ENCODE peak calls at places on chromosomes 3 and 15, in four cellular contexts. X is cardiac fibroblast, C is OCI-LY7, R is right lobe of liver. L is an unnamed sample.

GRCh38 chr15:69820819-69821218 is 276.9 kb downstream of the TLE3 start:
- DNase-seq in X (no peak), C (no peak), R (no peak), L (no peak)

GRCh38 chr3:46935989-46936620 is 40.4 kb downstream of the CCDC12 start:
- DNase-seq in X (no peak), C (no peak), R (no peak), L (no peak)

GRCh38 chr3:149368201-149368849 is 9.1 kb downstream of the TM4SF1 start:
- DNase-seq in X (peak; percentile 64), C (no peak), R (no peak), L (no peak)

GRCh38 chr15:31554261-31554660 is 227.6 kb downstream of the KLF13 start:
- DNase-seq in X (peak; percentile 91), C (no peak), R (no peak), L (peak; percentile 84)

GRCh38 chr3:51974277-51974962 is 444 bp upstream of the ABHD14A start:
- DNase-seq in X (no peak), C (no peak), R (peak; percentile 88), L (no peak)

GRCh38 chr3:124396397-124396796 is 333.9 kb upstream of the UMPS start:
- DNase-seq in X (no peak), C (no peak), R (no peak), L (no peak)

GRCh38 chr15:48332642-48333034 is 1.4 kb downstream of the DUT start:
- DNase-seq in X (no peak), C (peak; percentile 39), R (no peak), L (no peak)

GRCh38 chr3:112672716-112673506 is 32.0 kb upstream of the CCDC80 start:
- DNase-seq in X (no peak), C (no peak), R (no peak), L (no peak)

GRCh38 chr3:87225659-87226058 is 1.4 kb upstream of the CHMP2B start:
- DNase-seq in X (peak; percentile 11), C (no peak), R (no peak), L (no peak)

GRCh38 chr3:37058117-37058516 is 64.8 kb downstream of the MLH1 start:
- DNase-seq in X (no peak), C (no peak), R (no peak), L (no peak)

GRCh38 chr3:123143669-123144411 is 57.9 kb upstream of the SEC22A start:
- DNase-seq in X (no peak), C (no peak), R (peak; percentile 73), L (no peak)

GRCh38 chr15:66142341-66142740 is 111.2 kb downstream of the MEGF11 start:
- DNase-seq in X (no peak), C (no peak), R (no peak), L (no peak)

GRCh38 chr15:85753791-85754452 is 40.8 kb downstream of the KLHL25 start:
- DNase-seq in X (no peak), C (no peak), R (peak; percentile 37), L (no peak)
- TF ChIP-seq CTCF in X (no peak), C (no peak), R (no peak), L (no peak)

GRCh38 chr3:12830785-12831581 is 10.4 kb downstream of the RPL32 start:
- DNase-seq in X (no peak), C (no peak), R (no peak), L (peak; percentile 21)
- TF ChIP-seq CTCF in X (peak; percentile 14), C (peak; percentile 56), R (no peak), L (peak; percentile 13)

GRCh38 chr3:128736598-128736997 is 10.6 kb downstream of the RAB7A start:
- DNase-seq in X (peak; percentile 18), C (no peak), R (no peak), L (peak; percentile 30)
- TF ChIP-seq CTCF in X (no peak), C (no peak), R (no peak), L (no peak)

DNA sequence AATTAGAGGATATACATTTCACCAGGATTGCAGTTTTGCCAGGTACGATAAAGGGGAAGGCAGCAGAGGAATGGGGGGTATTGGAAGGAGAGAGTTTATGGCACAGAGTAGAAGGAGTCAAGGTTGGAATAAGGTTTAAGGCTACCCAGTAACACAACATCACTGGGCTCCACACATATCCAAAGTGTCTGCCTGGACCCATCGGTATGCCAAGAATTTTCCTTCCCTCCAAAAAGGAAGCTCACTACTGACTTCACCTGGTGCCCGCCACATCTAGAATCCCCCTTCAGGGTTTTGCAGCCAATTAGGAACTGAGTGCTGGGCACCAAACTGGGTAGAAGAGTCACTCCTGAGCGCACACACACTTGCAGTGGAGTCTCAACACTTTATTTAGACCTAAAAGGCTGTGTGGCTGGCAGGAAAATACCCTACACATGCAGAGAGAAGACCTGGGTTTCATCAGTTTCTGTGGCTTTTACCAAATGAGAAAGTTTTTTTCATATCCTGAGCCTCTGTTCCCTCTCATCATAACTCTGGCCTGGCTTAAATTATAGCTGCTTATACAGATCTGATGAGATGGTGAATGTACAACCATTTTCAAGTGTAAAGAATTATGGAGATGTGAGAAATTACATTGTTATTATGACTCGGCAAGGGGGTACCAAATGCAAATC is 190.8 kb upstream of the LPP start:
- DNase-seq in X (no peak), C (peak; percentile 87), R (no peak), L (no peak)
- TF ChIP-seq CTCF in X (no peak), C (no peak), R (no peak), L (no peak)

DNA sequence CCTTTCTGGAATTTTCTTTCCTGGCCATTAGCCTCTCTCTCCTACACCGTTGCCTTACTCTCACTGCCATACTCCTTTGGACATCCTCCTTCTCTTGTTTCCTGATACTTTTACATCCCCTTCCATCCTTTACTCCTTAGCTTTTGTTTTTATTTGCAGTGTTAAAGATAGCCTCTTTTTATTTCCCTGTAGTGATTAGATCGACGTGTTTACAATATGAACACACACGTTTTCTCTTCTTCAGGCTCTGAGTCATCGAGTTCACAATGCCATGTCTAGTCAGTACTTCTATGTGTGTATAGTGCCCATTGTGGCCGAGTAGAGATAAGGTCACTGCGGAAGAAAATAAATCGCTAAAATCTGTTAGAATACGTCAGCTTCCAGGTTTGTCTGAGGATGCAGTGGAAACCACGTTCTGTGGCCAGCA is 208.5 kb downstream of the LPP start:
- DNase-seq in X (peak; percentile 74), C (no peak), R (no peak), L (peak; percentile 74)
- TF ChIP-seq CTCF in X (peak; percentile 34), C (no peak), R (no peak), L (no peak)

GRCh38 chr3:61975936-61976335 is 397.4 kb downstream of the FEZF2 start:
- DNase-seq in X (no peak), C (no peak), R (no peak), L (no peak)
- TF ChIP-seq CTCF in X (no peak), C (no peak), R (no peak), L (no peak)

DNA sequence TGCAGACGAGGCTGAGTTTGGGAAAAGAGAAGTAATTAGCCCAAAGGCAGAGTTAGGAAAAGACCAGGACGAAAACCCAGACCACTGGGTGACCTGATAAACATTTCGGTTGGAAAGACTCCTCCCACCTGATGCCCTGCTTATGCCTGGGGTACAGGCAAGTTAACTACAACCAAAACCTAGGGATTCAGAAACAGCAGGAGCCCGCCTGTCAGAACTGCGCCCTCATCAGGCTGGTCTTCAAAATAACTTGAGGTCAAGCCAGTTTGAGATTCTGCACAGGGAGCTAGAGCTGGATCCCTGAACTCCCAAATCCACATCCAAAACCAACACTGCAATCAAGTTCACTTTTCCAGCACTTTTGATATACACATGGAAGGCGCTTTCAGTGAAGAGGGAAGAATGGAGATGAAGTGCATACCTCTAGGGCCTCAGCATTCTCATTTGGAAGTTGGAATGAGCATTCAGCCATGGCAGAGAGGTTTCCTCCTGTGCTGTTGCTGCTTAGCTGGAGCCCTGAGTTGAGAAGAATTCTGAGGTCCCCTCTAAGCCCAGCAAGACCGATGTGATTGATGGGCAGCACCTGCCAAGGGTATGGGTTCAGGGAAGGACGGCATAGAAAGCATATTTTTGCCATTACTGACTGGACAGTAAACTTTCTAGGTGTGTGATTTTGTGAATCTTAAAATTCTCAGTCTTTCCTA is 11.6 kb downstream of the TSEN2 start:
- DNase-seq in X (no peak), C (no peak), R (no peak), L (no peak)
- TF ChIP-seq CTCF in X (no peak), C (peak; percentile 65), R (no peak), L (no peak)

GRCh38 chr3:32684029-32684799 is 774 bp upstream of the CNOT10 start:
- DNase-seq in X (peak; percentile 8), C (no peak), R (no peak), L (no peak)

GRCh38 chr3:32681811-32682210 is 3.2 kb upstream of the CNOT10 start:
- DNase-seq in X (no peak), C (no peak), R (no peak), L (no peak)

GRCh38 chr3:32684800-32685603 is at the start of gene CNOT10:
- DNase-seq in X (peak; percentile 95), C (peak; percentile 98), R (peak; percentile 97), L (peak; percentile 93)

GRCh38 chr3:32686713-32687112 is 1.7 kb downstream of the CNOT10 start:
- DNase-seq in X (no peak), C (no peak), R (no peak), L (no peak)

DNA sequence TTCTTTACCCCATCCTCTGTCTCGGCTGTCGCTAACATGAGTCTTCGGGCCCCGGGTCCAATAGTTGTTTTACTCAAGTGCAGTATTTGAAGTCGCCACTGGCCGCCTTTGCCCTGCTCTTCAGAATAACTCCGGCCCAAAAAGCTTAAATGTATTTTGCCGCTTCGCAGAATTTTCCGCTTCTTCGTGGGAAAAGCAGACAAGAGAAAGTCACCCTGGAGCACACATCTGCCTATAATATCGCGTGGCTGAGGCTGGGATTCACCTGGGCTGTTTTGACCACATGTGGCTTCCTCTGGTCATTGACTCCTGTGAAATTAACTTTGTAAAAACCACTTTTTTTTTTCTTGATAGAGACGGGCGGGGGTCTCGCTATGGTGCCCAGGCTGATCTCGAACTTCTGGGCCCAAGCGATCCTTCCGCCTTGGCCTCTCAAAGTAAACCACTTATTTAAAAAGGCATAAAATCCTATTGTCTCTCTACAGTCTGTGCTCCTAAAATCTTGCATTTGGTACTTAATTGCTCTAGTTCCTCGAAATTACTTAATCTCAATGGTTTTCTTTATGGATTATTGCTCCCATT is 707 bp downstream of the CNOT10 start:
- DNase-seq in X (peak; percentile 27), C (no peak), R (no peak), L (peak; percentile 25)
- TF ChIP-seq CTCF in X (no peak), C (no peak), R (no peak), L (no peak)

L was measured in MCF 10A.